ENCODE peak calls at places on chromosomes 13 and 19, in ten cellular contexts. One of them, this sample, is unnamed.

GRCh38 chr19:40808497-40808896 is 9.5 kb downstream of the EGLN2 start:
- DNase-seq in MM.1S: no peak
- DNase-seq in adipocyte: no peak
- DNase-seq in Caco-2: no peak
- DNase-seq in psoas muscle: no peak
- DNase-seq in ascending aorta: no peak
- DNase-seq in body of pancreas: no peak
- DNase-seq in right lobe of liver: no peak
- DNase-seq in skeletal muscle cell: no peak
- DNase-seq in foreskin fibroblast: no peak
- DNase-seq in this sample: no peak

GRCh38 chr19:30160996-30161655 is 211.1 kb upstream of the ZNF536 start:
- DNase-seq in MM.1S: no peak
- DNase-seq in adipocyte: no peak
- DNase-seq in Caco-2: no peak
- DNase-seq in psoas muscle: no peak
- DNase-seq in ascending aorta: peak
- DNase-seq in body of pancreas: no peak
- DNase-seq in right lobe of liver: no peak
- DNase-seq in skeletal muscle cell: no peak
- DNase-seq in foreskin fibroblast: no peak
- DNase-seq in this sample: no peak

GRCh38 chr13:98300956-98301641 is 124.0 kb upstream of the RNF113B start:
- DNase-seq in MM.1S: no peak
- DNase-seq in adipocyte: peak
- DNase-seq in Caco-2: no peak
- DNase-seq in psoas muscle: no peak
- DNase-seq in ascending aorta: no peak
- DNase-seq in body of pancreas: peak
- DNase-seq in right lobe of liver: no peak
- DNase-seq in skeletal muscle cell: no peak
- DNase-seq in foreskin fibroblast: peak
- DNase-seq in this sample: no peak

GRCh38 chr19:41116261-41116660 is 2.0 kb downstream of the CYP2F1 start:
- DNase-seq in MM.1S: no peak
- DNase-seq in adipocyte: no peak
- DNase-seq in Caco-2: no peak
- DNase-seq in psoas muscle: no peak
- DNase-seq in ascending aorta: no peak
- DNase-seq in body of pancreas: no peak
- DNase-seq in right lobe of liver: no peak
- DNase-seq in skeletal muscle cell: no peak
- DNase-seq in foreskin fibroblast: no peak
- DNase-seq in this sample: no peak

GRCh38 chr13:94312511-94313191 is 166.8 kb downstream of the DCT start:
- DNase-seq in MM.1S: peak
- DNase-seq in adipocyte: no peak
- DNase-seq in Caco-2: no peak
- DNase-seq in psoas muscle: no peak
- DNase-seq in ascending aorta: no peak
- DNase-seq in body of pancreas: no peak
- DNase-seq in right lobe of liver: no peak
- DNase-seq in skeletal muscle cell: no peak
- DNase-seq in foreskin fibroblast: no peak
- DNase-seq in this sample: no peak

GRCh38 chr19:44548736-44549135 is 19.3 kb upstream of the CEACAM20 start:
- DNase-seq in MM.1S: no peak
- DNase-seq in adipocyte: no peak
- DNase-seq in Caco-2: no peak
- DNase-seq in psoas muscle: no peak
- DNase-seq in ascending aorta: no peak
- DNase-seq in body of pancreas: no peak
- DNase-seq in right lobe of liver: no peak
- DNase-seq in skeletal muscle cell: peak
- DNase-seq in foreskin fibroblast: peak
- DNase-seq in this sample: peak

GRCh38 chr13:51818771-51819511 is 15.0 kb upstream of the DHRS12 start:
- DNase-seq in MM.1S: no peak
- DNase-seq in adipocyte: peak
- DNase-seq in Caco-2: no peak
- DNase-seq in psoas muscle: peak
- DNase-seq in ascending aorta: no peak
- DNase-seq in body of pancreas: no peak
- DNase-seq in right lobe of liver: no peak
- DNase-seq in skeletal muscle cell: no peak
- DNase-seq in foreskin fibroblast: no peak
- DNase-seq in this sample: no peak

GRCh38 chr19:18366027-18366435 is 19.9 kb upstream of the GDF15 start:
- DNase-seq in MM.1S: no peak
- DNase-seq in adipocyte: no peak
- DNase-seq in Caco-2: no peak
- DNase-seq in psoas muscle: no peak
- DNase-seq in ascending aorta: no peak
- DNase-seq in body of pancreas: no peak
- DNase-seq in right lobe of liver: no peak
- DNase-seq in skeletal muscle cell: no peak
- DNase-seq in foreskin fibroblast: no peak
- DNase-seq in this sample: no peak

GRCh38 chr19:18385359-18385674 is 641 bp upstream of the GDF15 start:
- DNase-seq in MM.1S: no peak
- DNase-seq in adipocyte: no peak
- DNase-seq in Caco-2: no peak
- DNase-seq in psoas muscle: no peak
- DNase-seq in ascending aorta: no peak
- DNase-seq in body of pancreas: no peak
- DNase-seq in right lobe of liver: no peak
- DNase-seq in skeletal muscle cell: no peak
- DNase-seq in foreskin fibroblast: no peak
- DNase-seq in this sample: no peak

GRCh38 chr13:32587774-32588165 is 1.5 kb downstream of the PDS5B start:
- DNase-seq in MM.1S: peak
- DNase-seq in adipocyte: no peak
- DNase-seq in Caco-2: no peak
- DNase-seq in psoas muscle: no peak
- DNase-seq in ascending aorta: no peak
- DNase-seq in body of pancreas: no peak
- DNase-seq in right lobe of liver: no peak
- DNase-seq in skeletal muscle cell: no peak
- DNase-seq in foreskin fibroblast: no peak
- DNase-seq in this sample: no peak

DNA sequence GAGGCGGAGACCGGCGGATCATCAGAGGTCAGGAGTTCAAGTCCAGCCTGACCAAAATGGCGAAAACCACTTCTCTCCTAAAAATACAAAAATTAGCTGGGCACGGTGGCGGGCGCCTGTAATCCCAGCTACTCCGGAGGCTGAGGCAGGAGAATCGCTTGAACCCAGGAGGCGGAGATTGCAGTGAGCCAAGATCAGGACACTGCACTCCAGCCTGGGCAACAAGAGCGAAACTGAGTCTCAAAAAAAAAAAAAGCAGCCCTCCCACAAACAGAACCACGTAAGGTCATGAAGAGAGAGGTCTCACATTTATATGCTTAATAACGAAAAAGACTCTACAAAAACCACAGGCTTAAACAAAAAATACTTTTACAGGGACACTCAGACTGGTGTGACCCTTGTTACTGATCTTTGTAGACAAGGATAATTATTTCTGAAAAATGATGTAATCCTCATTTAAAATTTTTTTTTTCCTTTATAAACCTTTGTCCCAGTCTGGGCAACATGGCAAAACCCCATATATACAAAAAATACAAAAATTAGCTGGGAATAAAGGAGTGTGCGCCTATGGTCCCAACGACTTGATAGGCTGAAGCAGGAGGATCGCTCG is 909 bp upstream of the ZNF77 start:
- DNase-seq in MM.1S: no peak
- DNase-seq in adipocyte: no peak
- DNase-seq in Caco-2: no peak
- DNase-seq in psoas muscle: no peak
- DNase-seq in ascending aorta: no peak
- DNase-seq in body of pancreas: no peak
- DNase-seq in right lobe of liver: no peak
- DNase-seq in skeletal muscle cell: no peak
- DNase-seq in foreskin fibroblast: no peak
- DNase-seq in this sample: no peak
- H3K4me3 ChIP-seq in MM.1S: no peak
- H3K4me3 ChIP-seq in adipocyte: peak
- H3K4me3 ChIP-seq in Caco-2: peak
- H3K4me3 ChIP-seq in psoas muscle: peak
- H3K4me3 ChIP-seq in ascending aorta: peak
- H3K4me3 ChIP-seq in body of pancreas: no peak
- H3K4me3 ChIP-seq in right lobe of liver: peak
- H3K4me3 ChIP-seq in skeletal muscle cell: peak
- H3K4me3 ChIP-seq in foreskin fibroblast: peak
- H3K4me3 ChIP-seq in this sample: peak

GRCh38 chr19:11987405-11988231 is 22.8 kb downstream of the ZNF763 start:
- DNase-seq in MM.1S: peak
- DNase-seq in adipocyte: peak
- DNase-seq in Caco-2: peak
- DNase-seq in psoas muscle: peak
- DNase-seq in ascending aorta: peak
- DNase-seq in body of pancreas: peak
- DNase-seq in right lobe of liver: peak
- DNase-seq in skeletal muscle cell: peak
- DNase-seq in foreskin fibroblast: peak
- DNase-seq in this sample: peak

GRCh38 chr19:11986754-11987153 is 21.9 kb downstream of the ZNF763 start:
- DNase-seq in MM.1S: no peak
- DNase-seq in adipocyte: no peak
- DNase-seq in Caco-2: no peak
- DNase-seq in psoas muscle: no peak
- DNase-seq in ascending aorta: no peak
- DNase-seq in body of pancreas: no peak
- DNase-seq in right lobe of liver: no peak
- DNase-seq in skeletal muscle cell: no peak
- DNase-seq in foreskin fibroblast: no peak
- DNase-seq in this sample: no peak

GRCh38 chr19:11984986-11985385 is 20.1 kb downstream of the ZNF763 start:
- DNase-seq in MM.1S: no peak
- DNase-seq in adipocyte: peak
- DNase-seq in Caco-2: no peak
- DNase-seq in psoas muscle: no peak
- DNase-seq in ascending aorta: no peak
- DNase-seq in body of pancreas: no peak
- DNase-seq in right lobe of liver: no peak
- DNase-seq in skeletal muscle cell: no peak
- DNase-seq in foreskin fibroblast: no peak
- DNase-seq in this sample: no peak

GRCh38 chr19:11989112-11989456 is 24.2 kb downstream of the ZNF763 start:
- DNase-seq in MM.1S: no peak
- DNase-seq in adipocyte: no peak
- DNase-seq in Caco-2: no peak
- DNase-seq in psoas muscle: no peak
- DNase-seq in ascending aorta: no peak
- DNase-seq in body of pancreas: no peak
- DNase-seq in right lobe of liver: no peak
- DNase-seq in skeletal muscle cell: no peak
- DNase-seq in foreskin fibroblast: no peak
- DNase-seq in this sample: no peak
- H3K4me3 ChIP-seq in MM.1S: peak
- H3K4me3 ChIP-seq in adipocyte: peak
- H3K4me3 ChIP-seq in Caco-2: no peak
- H3K4me3 ChIP-seq in psoas muscle: peak
- H3K4me3 ChIP-seq in ascending aorta: peak
- H3K4me3 ChIP-seq in body of pancreas: no peak
- H3K4me3 ChIP-seq in right lobe of liver: peak
- H3K4me3 ChIP-seq in skeletal muscle cell: peak
- H3K4me3 ChIP-seq in foreskin fibroblast: peak
- H3K4me3 ChIP-seq in this sample: no peak

GRCh38 chr19:1097810-1098176 is 2.6 kb upstream of the POLR2E start:
- DNase-seq in MM.1S: no peak
- DNase-seq in adipocyte: no peak
- DNase-seq in Caco-2: peak
- DNase-seq in psoas muscle: no peak
- DNase-seq in ascending aorta: no peak
- DNase-seq in body of pancreas: no peak
- DNase-seq in right lobe of liver: no peak
- DNase-seq in skeletal muscle cell: no peak
- DNase-seq in foreskin fibroblast: no peak
- DNase-seq in this sample: no peak
- H3K4me3 ChIP-seq in MM.1S: no peak
- H3K4me3 ChIP-seq in adipocyte: no peak
- H3K4me3 ChIP-seq in Caco-2: no peak
- H3K4me3 ChIP-seq in psoas muscle: no peak
- H3K4me3 ChIP-seq in ascending aorta: no peak
- H3K4me3 ChIP-seq in body of pancreas: no peak
- H3K4me3 ChIP-seq in right lobe of liver: no peak
- H3K4me3 ChIP-seq in skeletal muscle cell: no peak
- H3K4me3 ChIP-seq in foreskin fibroblast: no peak
- H3K4me3 ChIP-seq in this sample: no peak

GRCh38 chr19:10962863-10963262 is 2.0 kb downstream of the SMARCA4 start:
- DNase-seq in MM.1S: no peak
- DNase-seq in adipocyte: no peak
- DNase-seq in Caco-2: no peak
- DNase-seq in psoas muscle: no peak
- DNase-seq in ascending aorta: no peak
- DNase-seq in body of pancreas: no peak
- DNase-seq in right lobe of liver: no peak
- DNase-seq in skeletal muscle cell: no peak
- DNase-seq in foreskin fibroblast: no peak
- DNase-seq in this sample: no peak
- H3K4me3 ChIP-seq in MM.1S: peak
- H3K4me3 ChIP-seq in adipocyte: peak
- H3K4me3 ChIP-seq in Caco-2: no peak
- H3K4me3 ChIP-seq in psoas muscle: no peak
- H3K4me3 ChIP-seq in ascending aorta: peak
- H3K4me3 ChIP-seq in body of pancreas: no peak
- H3K4me3 ChIP-seq in right lobe of liver: no peak
- H3K4me3 ChIP-seq in skeletal muscle cell: no peak
- H3K4me3 ChIP-seq in foreskin fibroblast: peak
- H3K4me3 ChIP-seq in this sample: no peak

GRCh38 chr13:35832551-35832950 is 298.6 kb downstream of the DCLK1 start:
- DNase-seq in MM.1S: no peak
- DNase-seq in adipocyte: no peak
- DNase-seq in Caco-2: no peak
- DNase-seq in psoas muscle: no peak
- DNase-seq in ascending aorta: no peak
- DNase-seq in body of pancreas: no peak
- DNase-seq in right lobe of liver: no peak
- DNase-seq in skeletal muscle cell: no peak
- DNase-seq in foreskin fibroblast: no peak
- DNase-seq in this sample: no peak
- H3K4me3 ChIP-seq in MM.1S: no peak
- H3K4me3 ChIP-seq in adipocyte: no peak
- H3K4me3 ChIP-seq in Caco-2: no peak
- H3K4me3 ChIP-seq in psoas muscle: no peak
- H3K4me3 ChIP-seq in ascending aorta: no peak
- H3K4me3 ChIP-seq in body of pancreas: no peak
- H3K4me3 ChIP-seq in right lobe of liver: no peak
- H3K4me3 ChIP-seq in skeletal muscle cell: no peak
- H3K4me3 ChIP-seq in foreskin fibroblast: no peak
- H3K4me3 ChIP-seq in this sample: no peak

This sample was measured in epithelial cell of proximal tubule.